ENCODE peak calls at places on chromosomes 12 and 14, in six cellular contexts. One of them, this sample, is unnamed.

GRCh38 chr12:89983622-89984021 is 275.0 kb upstream of the ATP2B1 start:
- DNase-seq in left ventricle myocardium inferior: no peak
- DNase-seq in GM23248: no peak
- DNase-seq in lung: no peak
- DNase-seq in HAP-1: no peak
- DNase-seq in aorta: no peak
- DNase-seq in this sample: no peak

GRCh38 chr12:120538281-120539156 is 4.4 kb downstream of the RNF10 start:
- DNase-seq in GM23248: peak; percentile 72
- DNase-seq in lung: peak; percentile 64
- DNase-seq in HAP-1: no peak
- DNase-seq in left ventricle myocardium inferior: peak; percentile 73
- DNase-seq in aorta: peak; percentile 80
- DNase-seq in this sample: peak; percentile 70

GRCh38 chr12:88650715-88651114 is 70.4 kb upstream of the KITLG start:
- DNase-seq in HAP-1: no peak
- DNase-seq in aorta: no peak
- DNase-seq in left ventricle myocardium inferior: no peak
- DNase-seq in GM23248: peak; percentile 88
- DNase-seq in lung: no peak
- DNase-seq in this sample: no peak

GRCh38 chr12:95440401-95440800 is 33.6 kb upstream of the METAP2 start:
- DNase-seq in GM23248: peak; percentile 17
- DNase-seq in aorta: no peak
- DNase-seq in HAP-1: no peak
- DNase-seq in lung: no peak
- DNase-seq in left ventricle myocardium inferior: no peak
- DNase-seq in this sample: no peak

GRCh38 chr12:6215932-6216494 is 15.8 kb downstream of the CD9 start:
- DNase-seq in HAP-1: no peak
- DNase-seq in left ventricle myocardium inferior: no peak
- DNase-seq in lung: peak; percentile 92
- DNase-seq in aorta: peak; percentile 93
- DNase-seq in GM23248: peak; percentile 98
- DNase-seq in this sample: peak; percentile 64

GRCh38 chr12:27162229-27162537 is 79.8 kb upstream of the C12orf71 start:
- DNase-seq in lung: no peak
- DNase-seq in HAP-1: no peak
- DNase-seq in GM23248: no peak
- DNase-seq in left ventricle myocardium inferior: no peak
- DNase-seq in aorta: no peak
- DNase-seq in this sample: no peak

GRCh38 chr12:89880695-89881350 is 172.2 kb upstream of the ATP2B1 start:
- DNase-seq in HAP-1: no peak
- DNase-seq in aorta: peak; percentile 38
- DNase-seq in GM23248: no peak
- DNase-seq in left ventricle myocardium inferior: no peak
- DNase-seq in lung: no peak
- DNase-seq in this sample: no peak

GRCh38 chr14:72303930-72304329 is 371.7 kb downstream of the RGS6 start:
- DNase-seq in GM23248: no peak
- DNase-seq in lung: no peak
- DNase-seq in aorta: no peak
- DNase-seq in HAP-1: no peak
- DNase-seq in left ventricle myocardium inferior: no peak
- DNase-seq in this sample: peak; percentile 19

GRCh38 chr14:68694516-68695235 is 98.2 kb downstream of the ZFP36L1 start:
- DNase-seq in aorta: peak; percentile 45
- DNase-seq in lung: no peak
- DNase-seq in GM23248: peak; percentile 63
- DNase-seq in left ventricle myocardium inferior: no peak
- DNase-seq in HAP-1: no peak
- DNase-seq in this sample: no peak

GRCh38 chr14:32226051-32226450 is 23.0 kb upstream of the RNU6-8 start:
- DNase-seq in left ventricle myocardium inferior: no peak
- DNase-seq in GM23248: no peak
- DNase-seq in HAP-1: no peak
- DNase-seq in aorta: no peak
- DNase-seq in lung: no peak
- DNase-seq in this sample: no peak

GRCh38 chr12:14993537-14994266 is 20.9 kb downstream of the PDE6H start:
- DNase-seq in lung: no peak
- DNase-seq in left ventricle myocardium inferior: no peak
- DNase-seq in HAP-1: no peak
- DNase-seq in GM23248: peak; percentile 71
- DNase-seq in aorta: peak; percentile 59
- DNase-seq in this sample: no peak

GRCh38 chr14:34049769-34050168 is 98.9 kb upstream of the EGLN3 start:
- DNase-seq in lung: no peak
- DNase-seq in GM23248: no peak
- DNase-seq in left ventricle myocardium inferior: no peak
- DNase-seq in aorta: no peak
- DNase-seq in HAP-1: no peak
- DNase-seq in this sample: no peak

GRCh38 chr12:47361389-47362031 is 281.8 kb upstream of the AMIGO2 start:
- DNase-seq in HAP-1: no peak
- DNase-seq in aorta: no peak
- DNase-seq in GM23248: no peak
- DNase-seq in lung: no peak
- DNase-seq in left ventricle myocardium inferior: no peak
- DNase-seq in this sample: no peak

GRCh38 chr12:22256634-22257033 is 77.9 kb downstream of the ST8SIA1 start:
- DNase-seq in HAP-1: no peak
- DNase-seq in aorta: no peak
- DNase-seq in left ventricle myocardium inferior: no peak
- DNase-seq in GM23248: no peak
- DNase-seq in lung: no peak
- DNase-seq in this sample: no peak

GRCh38 chr14:47917344-47917954 is 242.0 kb upstream of the MDGA2 start:
- DNase-seq in left ventricle myocardium inferior: no peak
- DNase-seq in HAP-1: peak; percentile 29
- DNase-seq in GM23248: peak; percentile 32
- DNase-seq in lung: no peak
- DNase-seq in aorta: no peak
- DNase-seq in this sample: no peak

GRCh38 chr12:119687344-119687865 is 19.5 kb downstream of the PRKAB1 start:
- DNase-seq in HAP-1: no peak
- DNase-seq in lung: no peak
- DNase-seq in left ventricle myocardium inferior: no peak
- DNase-seq in GM23248: no peak
- DNase-seq in aorta: no peak
- DNase-seq in this sample: no peak

GRCh38 chr12:76455582-76456345 is 103.8 kb downstream of the OSBPL8 start:
- DNase-seq in left ventricle myocardium inferior: no peak
- DNase-seq in HAP-1: peak; percentile 14
- DNase-seq in GM23248: peak; percentile 93
- DNase-seq in aorta: no peak
- DNase-seq in lung: no peak
- DNase-seq in this sample: no peak

GRCh38 chr12:89636054-89636775 is 72.4 kb downstream of the ATP2B1 start:
- DNase-seq in aorta: no peak
- DNase-seq in HAP-1: no peak
- DNase-seq in GM23248: peak; percentile 77
- DNase-seq in left ventricle myocardium inferior: no peak
- DNase-seq in lung: no peak
- DNase-seq in this sample: no peak

GRCh38 chr12:4584281-4584680 is 22.3 kb downstream of the DYRK4 start:
- DNase-seq in lung: no peak
- DNase-seq in aorta: no peak
- DNase-seq in GM23248: no peak
- DNase-seq in left ventricle myocardium inferior: no peak
- DNase-seq in HAP-1: no peak
- DNase-seq in this sample: no peak

GRCh38 chr12:27602516-27602915 is 78.5 kb downstream of the PPFIBP1 start:
- DNase-seq in GM23248: no peak
- DNase-seq in aorta: no peak
- DNase-seq in lung: no peak
- DNase-seq in left ventricle myocardium inferior: no peak
- DNase-seq in HAP-1: no peak
- DNase-seq in this sample: no peak

GRCh38 chr12:88876867-88877266 is 296.6 kb upstream of the KITLG start:
- DNase-seq in aorta: no peak
- DNase-seq in HAP-1: no peak
- DNase-seq in left ventricle myocardium inferior: no peak
- DNase-seq in GM23248: peak; percentile 32
- DNase-seq in lung: no peak
- DNase-seq in this sample: no peak

DNA sequence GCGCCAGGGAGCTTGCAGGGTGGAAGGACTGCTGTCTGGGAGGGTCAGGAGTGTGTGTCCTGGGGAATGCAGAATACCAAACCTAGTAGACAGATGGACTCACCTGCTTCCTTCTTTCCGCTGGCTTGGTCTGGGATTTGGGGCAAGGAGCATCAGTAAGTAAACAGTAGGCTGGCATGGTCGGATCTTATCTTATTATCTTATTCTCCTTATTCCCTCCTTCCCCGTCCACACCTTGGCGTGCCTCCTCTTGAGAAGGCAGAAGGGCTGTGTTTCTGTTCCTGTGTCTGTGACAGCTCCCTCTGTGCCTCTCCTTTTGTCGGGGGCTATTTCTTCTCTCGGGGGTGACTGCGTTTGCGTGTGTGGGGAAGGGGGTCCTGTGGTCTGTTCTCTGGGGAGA is 4.1 kb downstream of the KRT86 start:
- DNase-seq in aorta: no peak
- DNase-seq in left ventricle myocardium inferior: no peak
- DNase-seq in lung: no peak
- DNase-seq in GM23248: no peak
- DNase-seq in HAP-1: no peak
- DNase-seq in this sample: no peak
- H3K27me3 ChIP-seq in aorta: no peaks in the 10 kb centered on the region
- H3K27me3 ChIP-seq in left ventricle myocardium inferior: peaks cover 50% of the 10 kb centered on the region
- H3K27me3 ChIP-seq in lung: no peaks in the 10 kb centered on the region
- H3K27me3 ChIP-seq in GM23248: no peaks in the 10 kb centered on the region
- H3K27me3 ChIP-seq in HAP-1: no peaks in the 10 kb centered on the region
- H3K27me3 ChIP-seq in this sample: peaks cover 7% of the 10 kb centered on the region

GRCh38 chr14:92847220-92848148 is 53.4 kb downstream of the GOLGA5 start:
- DNase-seq in aorta: no peak
- DNase-seq in lung: no peak
- DNase-seq in HAP-1: no peak
- DNase-seq in GM23248: no peak
- DNase-seq in left ventricle myocardium inferior: no peak
- DNase-seq in this sample: no peak

GRCh38 chr14:92844220-92844619 is 50.1 kb downstream of the GOLGA5 start:
- DNase-seq in lung: no peak
- DNase-seq in left ventricle myocardium inferior: no peak
- DNase-seq in HAP-1: no peak
- DNase-seq in GM23248: peak; percentile 12
- DNase-seq in aorta: no peak
- DNase-seq in this sample: no peak

GRCh38 chr14:92846162-92846897 is 52.2 kb downstream of the GOLGA5 start:
- DNase-seq in left ventricle myocardium inferior: no peak
- DNase-seq in lung: no peak
- DNase-seq in GM23248: peak; percentile 85
- DNase-seq in HAP-1: no peak
- DNase-seq in aorta: no peak
- DNase-seq in this sample: no peak

GRCh38 chr14:92850492-92850891 is 56.4 kb downstream of the GOLGA5 start:
- DNase-seq in lung: no peak
- DNase-seq in HAP-1: no peak
- DNase-seq in left ventricle myocardium inferior: no peak
- DNase-seq in aorta: no peak
- DNase-seq in GM23248: peak; percentile 59
- DNase-seq in this sample: no peak

DNA sequence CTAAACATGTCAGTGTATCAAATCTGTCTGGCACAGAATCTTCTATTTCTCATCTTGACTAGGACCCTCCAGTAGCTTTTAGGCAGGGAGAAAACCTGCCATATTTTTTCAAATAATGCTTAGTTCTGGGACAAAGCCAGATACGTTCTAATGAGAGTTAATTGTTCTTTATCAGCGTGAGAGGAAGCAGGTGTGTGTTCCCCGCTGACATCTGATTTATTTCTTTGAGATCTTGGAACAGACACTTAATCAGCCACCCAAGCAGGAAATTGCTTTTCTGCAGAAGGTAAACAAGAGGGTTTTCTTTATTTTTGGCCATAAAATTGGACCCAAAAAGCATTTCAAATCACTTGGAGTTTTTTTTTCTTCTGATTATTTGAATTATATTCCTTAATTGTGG is 54.8 kb downstream of the GOLGA5 start:
- DNase-seq in aorta: no peak
- DNase-seq in HAP-1: no peak
- DNase-seq in lung: no peak
- DNase-seq in left ventricle myocardium inferior: no peak
- DNase-seq in GM23248: no peak
- DNase-seq in this sample: no peak
- H3K4me1 ChIP-seq in aorta: no peaks in the 10 kb centered on the region
- H3K4me1 ChIP-seq in HAP-1: no peaks in the 10 kb centered on the region
- H3K4me1 ChIP-seq in lung: no peaks in the 10 kb centered on the region
- H3K4me1 ChIP-seq in left ventricle myocardium inferior: peaks cover 18% of the 10 kb centered on the region
- H3K4me1 ChIP-seq in GM23248: peaks cover 5% of the 10 kb centered on the region
- H3K4me1 ChIP-seq in this sample: no peaks in the 10 kb centered on the region

DNA sequence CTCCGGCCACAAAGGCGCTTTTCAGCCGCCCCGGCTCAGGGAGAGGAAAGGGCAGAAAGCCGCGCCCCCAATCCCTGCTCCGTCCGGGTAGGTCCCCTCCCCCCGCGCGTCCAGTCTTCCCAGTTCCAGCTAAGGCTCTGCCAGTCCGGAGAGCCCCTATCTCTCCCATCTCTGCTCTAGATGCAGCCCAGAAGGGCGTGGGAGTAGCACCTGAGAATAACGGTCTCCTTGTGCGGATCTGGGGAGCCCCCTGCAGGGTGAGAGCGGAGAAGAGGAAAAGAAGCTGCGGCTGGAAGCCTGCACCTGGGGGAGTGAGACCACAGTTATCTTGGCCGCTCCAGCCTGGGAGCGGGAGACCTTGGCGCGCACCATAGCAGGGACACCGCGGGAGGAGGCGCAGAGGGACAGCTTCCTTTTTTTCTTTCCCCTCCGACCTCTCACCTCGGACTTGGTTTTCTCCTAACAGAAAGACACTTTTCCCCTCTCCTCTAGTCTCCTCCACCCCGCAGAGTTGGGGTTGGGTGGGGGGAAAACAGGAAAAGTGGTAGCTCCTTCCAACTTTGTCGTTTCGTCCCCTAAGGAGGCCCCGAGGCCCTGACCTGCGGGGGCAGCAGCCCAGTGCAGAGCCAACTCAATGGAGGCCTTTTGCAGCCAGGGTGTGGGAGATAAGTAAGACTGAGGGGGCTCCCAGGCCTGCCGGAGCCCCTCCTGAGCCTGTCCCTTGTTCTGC is 2.4 kb downstream of the DHH start:
- DNase-seq in lung: no peak
- DNase-seq in GM23248: peak; percentile 75
- DNase-seq in HAP-1: peak; percentile 78
- DNase-seq in aorta: peak; percentile 61
- DNase-seq in left ventricle myocardium inferior: peak; percentile 37
- DNase-seq in this sample: peak; percentile 43
- H3K27me3 ChIP-seq in lung: no peaks in the 10 kb centered on the region
- H3K27me3 ChIP-seq in GM23248: peaks cover 19% of the 10 kb centered on the region
- H3K27me3 ChIP-seq in HAP-1: peaks cover 25% of the 10 kb centered on the region
- H3K27me3 ChIP-seq in aorta: no peaks in the 10 kb centered on the region
- H3K27me3 ChIP-seq in left ventricle myocardium inferior: peaks cover 64% of the 10 kb centered on the region
- H3K27me3 ChIP-seq in this sample: peaks cover 55% of the 10 kb centered on the region

DNA sequence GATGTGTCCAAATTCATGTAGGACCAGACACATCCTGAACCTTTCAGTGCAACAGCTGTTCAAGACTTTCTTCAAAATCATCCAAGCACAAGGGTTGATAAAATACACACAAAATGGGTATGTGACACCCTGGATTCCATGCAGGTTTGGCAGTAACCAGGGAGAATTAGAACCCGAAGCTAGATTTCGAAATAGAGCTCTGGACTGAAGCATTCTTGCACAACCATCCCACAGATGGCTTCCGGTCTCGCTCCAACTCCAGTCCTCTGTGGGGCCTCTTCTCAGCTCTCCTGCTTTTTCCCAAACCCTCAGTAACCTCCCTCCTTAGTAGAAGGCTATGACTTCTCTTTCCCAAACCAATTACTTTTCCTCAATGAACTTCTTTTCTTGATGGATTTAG is 171.3 kb downstream of the TTC7B start:
- DNase-seq in HAP-1: no peak
- DNase-seq in GM23248: peak; percentile 71
- DNase-seq in left ventricle myocardium inferior: peak; percentile 54
- DNase-seq in aorta: peak; percentile 63
- DNase-seq in lung: no peak
- DNase-seq in this sample: peak; percentile 78
- H3K4me1 ChIP-seq in HAP-1: peaks cover 29% of the 10 kb centered on the region
- H3K4me1 ChIP-seq in GM23248: peaks cover 8% of the 10 kb centered on the region
- H3K4me1 ChIP-seq in left ventricle myocardium inferior: peaks cover 45% of the 10 kb centered on the region
- H3K4me1 ChIP-seq in aorta: peaks cover 4% of the 10 kb centered on the region
- H3K4me1 ChIP-seq in lung: peaks cover 14% of the 10 kb centered on the region
- H3K4me1 ChIP-seq in this sample: peaks cover 57% of the 10 kb centered on the region

This sample was measured in psoas muscle.